ENCODE peak calls at places on chromosome 12, in seven cellular contexts. T is T-helper 1 cell; L is activated T-helper 1 cell treated with anti-CD3 and anti-CD28 coated beads, Interleukin-2, amount 50 U/mL, for 16 hours; Y is dorsolateral prefrontal cortex; E is esophagus squamous epithelium; X is A673; H is neural crest cell. R is an unnamed sample.

GRCh38 chr12:50397122-50397650 is 777 bp upstream of the FAM186A start:
- DNase-seq in T (no peak), E (no peak), Y (no peak), H (no peak), L (no peak), X (no peak), R (no peak)

GRCh38 chr12:124120718-124121117 is 147.7 kb downstream of the ZNF664 start:
- DNase-seq in X (no peak), Y (no peak), E (no peak), T (no peak), H (no peak), L (no peak), R (no peak)

GRCh38 chr12:19909418-19909817 is 458.9 kb upstream of the PDE3A start:
- DNase-seq in Y (no peak), H (no peak), L (no peak), X (no peak), T (no peak), E (no peak), R (no peak)

GRCh38 chr12:89140580-89141236 is 211.6 kb downstream of the DUSP6 start:
- DNase-seq in E (no peak), T (no peak), X (no peak), H (no peak), Y (peak), L (no peak), R (no peak)

GRCh38 chr12:109170335-109170734 is 53.9 kb downstream of the ACACB start:
- DNase-seq in Y (no peak), H (no peak), X (no peak), L (no peak), T (no peak), E (no peak), R (no peak)

GRCh38 chr12:43750814-43751213 is 7.8 kb downstream of the PUS7L start:
- DNase-seq in X (no peak), E (no peak), H (no peak), Y (no peak), L (no peak), T (no peak), R (no peak)

GRCh38 chr12:79690156-79690605 is 583 bp downstream of the PAWR start:
- DNase-seq in H (peak), X (peak), Y (no peak), L (no peak), T (no peak), E (no peak), R (no peak)

GRCh38 chr12:32115404-32116104 is 8.9 kb downstream of the BICD1 start:
- DNase-seq in X (peak), H (no peak), L (no peak), T (no peak), E (no peak), Y (no peak), R (no peak)

GRCh38 chr12:26786491-26787124 is 46.4 kb downstream of the ITPR2 start:
- DNase-seq in E (no peak), H (no peak), T (no peak), X (no peak), L (no peak), Y (no peak), R (no peak)

GRCh38 chr12:93767524-93767863 is 90.3 kb downstream of the CRADD start:
- DNase-seq in L (no peak), X (peak), Y (no peak), T (no peak), E (no peak), H (no peak), R (no peak)

GRCh38 chr12:25972783-25973182 is 14.3 kb downstream of the RASSF8 start:
- DNase-seq in L (no peak), T (no peak), E (no peak), H (no peak), X (no peak), Y (no peak), R (no peak)

GRCh38 chr12:19801941-19802340 is 362.6 kb downstream of the AEBP2 start:
- DNase-seq in Y (no peak), L (no peak), E (no peak), H (no peak), X (no peak), T (no peak), R (no peak)